ENCODE peak calls at places on chromosomes 1 and 21, in nine cellular contexts. One of them, this sample, is unnamed.

GRCh38 chr1:170307426-170307825 is 161.7 kb downstream of the NTMT2 start:
- DNase-seq in GM13977: no peak
- DNase-seq in left lung: no peak
- DNase-seq in mammary epithelial cell: peak
- DNase-seq in heart right ventricle: no peak
- DNase-seq in RWPE1: no peak
- DNase-seq in fibroblast of mammary gland: peak
- DNase-seq in colonic mucosa: no peak
- DNase-seq in stomach: no peak
- DNase-seq in this sample: no peak

GRCh38 chr1:41347276-41347675 is 14.0 kb upstream of the FOXO6 start:
- DNase-seq in GM13977: no peak
- DNase-seq in left lung: no peak
- DNase-seq in mammary epithelial cell: peak
- DNase-seq in heart right ventricle: no peak
- DNase-seq in RWPE1: no peak
- DNase-seq in fibroblast of mammary gland: no peak
- DNase-seq in colonic mucosa: no peak
- DNase-seq in stomach: no peak
- DNase-seq in this sample: no peak

GRCh38 chr1:205298191-205298994 is 23.2 kb downstream of the NUAK2 start:
- DNase-seq in GM13977: no peak
- DNase-seq in left lung: no peak
- DNase-seq in mammary epithelial cell: peak
- DNase-seq in heart right ventricle: no peak
- DNase-seq in RWPE1: peak
- DNase-seq in fibroblast of mammary gland: peak
- DNase-seq in colonic mucosa: no peak
- DNase-seq in stomach: no peak
- DNase-seq in this sample: peak

GRCh38 chr1:169091480-169091941 is 15.0 kb upstream of the ATP1B1 start:
- DNase-seq in GM13977: no peak
- DNase-seq in left lung: no peak
- DNase-seq in mammary epithelial cell: no peak
- DNase-seq in heart right ventricle: no peak
- DNase-seq in RWPE1: no peak
- DNase-seq in fibroblast of mammary gland: peak
- DNase-seq in colonic mucosa: no peak
- DNase-seq in stomach: no peak
- DNase-seq in this sample: no peak

GRCh38 chr1:178931843-178932551 is 61.1 kb upstream of the ANGPTL1 start:
- DNase-seq in GM13977: no peak
- DNase-seq in left lung: no peak
- DNase-seq in mammary epithelial cell: no peak
- DNase-seq in heart right ventricle: peak
- DNase-seq in RWPE1: no peak
- DNase-seq in fibroblast of mammary gland: peak
- DNase-seq in colonic mucosa: peak
- DNase-seq in stomach: no peak
- DNase-seq in this sample: no peak

GRCh38 chr1:91502882-91503184 is 2.2 kb downstream of the CDC7 start:
- DNase-seq in GM13977: peak
- DNase-seq in left lung: no peak
- DNase-seq in mammary epithelial cell: no peak
- DNase-seq in heart right ventricle: no peak
- DNase-seq in RWPE1: no peak
- DNase-seq in fibroblast of mammary gland: peak
- DNase-seq in colonic mucosa: no peak
- DNase-seq in stomach: no peak
- DNase-seq in this sample: no peak

GRCh38 chr1:220528049-220528678 is at the start of gene MARK1:
- DNase-seq in GM13977: peak
- DNase-seq in left lung: peak
- DNase-seq in mammary epithelial cell: peak
- DNase-seq in heart right ventricle: peak
- DNase-seq in RWPE1: peak
- DNase-seq in fibroblast of mammary gland: peak
- DNase-seq in colonic mucosa: peak
- DNase-seq in stomach: peak
- DNase-seq in this sample: peak

GRCh38 chr1:68321084-68321685 is 88.9 kb upstream of the WLS start:
- DNase-seq in GM13977: no peak
- DNase-seq in left lung: peak
- DNase-seq in mammary epithelial cell: no peak
- DNase-seq in heart right ventricle: peak
- DNase-seq in RWPE1: peak
- DNase-seq in fibroblast of mammary gland: no peak
- DNase-seq in colonic mucosa: peak
- DNase-seq in stomach: peak
- DNase-seq in this sample: peak

GRCh38 chr21:33643658-33644311 is 1.5 kb downstream of the ITSN1 start:
- DNase-seq in GM13977: no peak
- DNase-seq in left lung: no peak
- DNase-seq in mammary epithelial cell: peak
- DNase-seq in heart right ventricle: no peak
- DNase-seq in RWPE1: peak
- DNase-seq in fibroblast of mammary gland: peak
- DNase-seq in colonic mucosa: no peak
- DNase-seq in stomach: no peak
- DNase-seq in this sample: no peak

GRCh38 chr1:31396633-31397351 is 16.2 kb upstream of the SERINC2 start:
- DNase-seq in GM13977: no peak
- DNase-seq in left lung: no peak
- DNase-seq in mammary epithelial cell: peak
- DNase-seq in heart right ventricle: no peak
- DNase-seq in RWPE1: peak
- DNase-seq in fibroblast of mammary gland: peak
- DNase-seq in colonic mucosa: no peak
- DNase-seq in stomach: no peak
- DNase-seq in this sample: peak

GRCh38 chr1:40662864-40663263 is 2.6 kb downstream of the RIMS3 start:
- DNase-seq in GM13977: no peak
- DNase-seq in left lung: no peak
- DNase-seq in mammary epithelial cell: peak
- DNase-seq in heart right ventricle: no peak
- DNase-seq in RWPE1: peak
- DNase-seq in fibroblast of mammary gland: no peak
- DNase-seq in colonic mucosa: no peak
- DNase-seq in stomach: no peak
- DNase-seq in this sample: no peak

DNA sequence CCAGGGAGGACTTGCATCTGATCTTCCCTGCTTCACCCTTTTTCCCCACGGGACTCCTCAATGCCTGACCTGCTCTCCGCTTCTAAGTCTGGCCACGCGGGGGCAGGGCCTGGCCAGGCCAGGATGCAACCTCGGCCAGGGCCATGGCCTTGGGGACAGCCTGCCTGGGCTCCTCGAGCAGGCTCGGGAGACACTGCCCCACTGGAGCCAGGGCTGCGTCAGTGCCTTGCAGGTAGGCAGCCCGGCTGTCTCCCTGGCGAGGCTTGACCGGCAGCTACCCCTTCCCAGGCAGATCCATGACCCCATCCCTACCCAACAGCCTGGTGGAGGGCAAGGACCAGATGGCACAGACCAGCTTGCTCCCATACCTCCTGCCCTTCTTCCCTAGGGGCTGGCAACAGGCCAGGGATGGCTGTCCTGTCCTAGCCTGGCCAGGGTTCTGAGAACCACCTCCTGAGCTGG is 2.7 kb upstream of the PRDM16 start:
- DNase-seq in GM13977: no peak
- DNase-seq in left lung: peak
- DNase-seq in mammary epithelial cell: no peak
- DNase-seq in heart right ventricle: peak
- DNase-seq in RWPE1: no peak
- DNase-seq in fibroblast of mammary gland: no peak
- DNase-seq in colonic mucosa: no peak
- DNase-seq in stomach: peak
- DNase-seq in this sample: no peak
- TF ChIP-seq CTCF in GM13977: no peak
- TF ChIP-seq CTCF in left lung: peak
- TF ChIP-seq CTCF in mammary epithelial cell: no peak
- TF ChIP-seq CTCF in heart right ventricle: peak
- TF ChIP-seq CTCF in RWPE1: no peak
- TF ChIP-seq CTCF in fibroblast of mammary gland: no peak
- TF ChIP-seq CTCF in colonic mucosa: no peak
- TF ChIP-seq CTCF in stomach: no peak
- TF ChIP-seq CTCF in this sample: no peak

GRCh38 chr1:154584267-154584994 is 16.9 kb downstream of the CHRNB2 start:
- DNase-seq in GM13977: no peak
- DNase-seq in left lung: no peak
- DNase-seq in mammary epithelial cell: no peak
- DNase-seq in heart right ventricle: no peak
- DNase-seq in RWPE1: no peak
- DNase-seq in fibroblast of mammary gland: no peak
- DNase-seq in colonic mucosa: no peak
- DNase-seq in stomach: no peak
- DNase-seq in this sample: no peak
- TF ChIP-seq CTCF in GM13977: peak
- TF ChIP-seq CTCF in left lung: no peak
- TF ChIP-seq CTCF in mammary epithelial cell: no peak
- TF ChIP-seq CTCF in heart right ventricle: no peak
- TF ChIP-seq CTCF in RWPE1: no peak
- TF ChIP-seq CTCF in fibroblast of mammary gland: no peak
- TF ChIP-seq CTCF in colonic mucosa: no peak
- TF ChIP-seq CTCF in stomach: no peak
- TF ChIP-seq CTCF in this sample: no peak

DNA sequence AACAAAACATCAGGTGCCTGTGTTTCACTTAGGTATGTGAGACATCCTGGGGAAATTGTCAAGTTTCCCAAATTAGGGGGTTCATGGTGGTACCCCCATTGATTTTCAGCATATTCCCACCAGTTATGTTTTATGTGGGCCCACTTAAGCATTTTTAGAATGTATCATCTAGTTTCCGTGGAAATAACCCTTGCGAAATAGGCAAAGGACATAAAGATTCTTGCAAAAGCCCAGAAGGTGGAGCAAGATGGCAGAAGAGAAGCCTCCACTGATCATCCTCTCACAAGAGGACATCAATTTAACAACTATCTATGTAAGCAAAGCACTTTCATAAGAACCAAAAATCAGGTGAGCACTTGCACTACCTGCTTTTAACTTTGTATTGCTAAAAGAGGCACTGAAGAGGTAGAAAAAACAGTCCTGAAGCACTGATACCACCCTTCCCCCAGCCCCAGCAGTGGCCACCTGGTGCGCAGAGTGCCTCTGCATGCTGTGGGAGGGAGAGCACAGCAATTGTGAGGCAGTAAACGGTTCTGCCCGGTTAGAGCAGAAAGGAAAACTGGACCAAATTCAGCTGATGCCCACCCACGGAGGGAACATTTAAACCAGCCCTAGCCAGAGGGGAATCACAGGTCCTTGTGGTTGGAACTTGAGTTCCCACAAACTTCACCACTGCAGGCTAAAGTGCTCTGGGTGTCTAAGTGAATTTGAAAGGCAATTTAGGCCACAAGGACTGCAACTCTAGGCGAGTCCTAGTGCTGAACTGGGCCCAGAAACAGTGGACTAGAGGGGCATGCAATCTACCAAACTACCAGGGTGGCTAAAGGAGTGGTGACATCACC is 23.2 kb downstream of the MCOLN2 start:
- DNase-seq in GM13977: no peak
- DNase-seq in left lung: no peak
- DNase-seq in mammary epithelial cell: no peak
- DNase-seq in heart right ventricle: no peak
- DNase-seq in RWPE1: no peak
- DNase-seq in fibroblast of mammary gland: peak
- DNase-seq in colonic mucosa: no peak
- DNase-seq in stomach: no peak
- DNase-seq in this sample: no peak
- TF ChIP-seq CTCF in GM13977: peak
- TF ChIP-seq CTCF in left lung: no peak
- TF ChIP-seq CTCF in mammary epithelial cell: no peak
- TF ChIP-seq CTCF in heart right ventricle: no peak
- TF ChIP-seq CTCF in RWPE1: no peak
- TF ChIP-seq CTCF in fibroblast of mammary gland: peak
- TF ChIP-seq CTCF in colonic mucosa: no peak
- TF ChIP-seq CTCF in stomach: no peak
- TF ChIP-seq CTCF in this sample: no peak

GRCh38 chr1:212979340-212980122 is 29.2 kb downstream of the VASH2 start:
- DNase-seq in GM13977: peak
- DNase-seq in left lung: no peak
- DNase-seq in mammary epithelial cell: no peak
- DNase-seq in heart right ventricle: no peak
- DNase-seq in RWPE1: no peak
- DNase-seq in fibroblast of mammary gland: no peak
- DNase-seq in colonic mucosa: no peak
- DNase-seq in stomach: no peak
- DNase-seq in this sample: no peak

GRCh38 chr1:212981571-212982328 is 31.4 kb downstream of the VASH2 start:
- DNase-seq in GM13977: peak
- DNase-seq in left lung: no peak
- DNase-seq in mammary epithelial cell: no peak
- DNase-seq in heart right ventricle: no peak
- DNase-seq in RWPE1: no peak
- DNase-seq in fibroblast of mammary gland: no peak
- DNase-seq in colonic mucosa: no peak
- DNase-seq in stomach: peak
- DNase-seq in this sample: no peak

GRCh38 chr1:212977781-212978645 is 27.7 kb downstream of the VASH2 start:
- DNase-seq in GM13977: peak
- DNase-seq in left lung: no peak
- DNase-seq in mammary epithelial cell: no peak
- DNase-seq in heart right ventricle: no peak
- DNase-seq in RWPE1: no peak
- DNase-seq in fibroblast of mammary gland: no peak
- DNase-seq in colonic mucosa: no peak
- DNase-seq in stomach: peak
- DNase-seq in this sample: no peak

GRCh38 chr1:212981025-212981495 is 30.7 kb downstream of the VASH2 start:
- DNase-seq in GM13977: no peak
- DNase-seq in left lung: no peak
- DNase-seq in mammary epithelial cell: no peak
- DNase-seq in heart right ventricle: peak
- DNase-seq in RWPE1: no peak
- DNase-seq in fibroblast of mammary gland: no peak
- DNase-seq in colonic mucosa: peak
- DNase-seq in stomach: peak
- DNase-seq in this sample: no peak

DNA sequence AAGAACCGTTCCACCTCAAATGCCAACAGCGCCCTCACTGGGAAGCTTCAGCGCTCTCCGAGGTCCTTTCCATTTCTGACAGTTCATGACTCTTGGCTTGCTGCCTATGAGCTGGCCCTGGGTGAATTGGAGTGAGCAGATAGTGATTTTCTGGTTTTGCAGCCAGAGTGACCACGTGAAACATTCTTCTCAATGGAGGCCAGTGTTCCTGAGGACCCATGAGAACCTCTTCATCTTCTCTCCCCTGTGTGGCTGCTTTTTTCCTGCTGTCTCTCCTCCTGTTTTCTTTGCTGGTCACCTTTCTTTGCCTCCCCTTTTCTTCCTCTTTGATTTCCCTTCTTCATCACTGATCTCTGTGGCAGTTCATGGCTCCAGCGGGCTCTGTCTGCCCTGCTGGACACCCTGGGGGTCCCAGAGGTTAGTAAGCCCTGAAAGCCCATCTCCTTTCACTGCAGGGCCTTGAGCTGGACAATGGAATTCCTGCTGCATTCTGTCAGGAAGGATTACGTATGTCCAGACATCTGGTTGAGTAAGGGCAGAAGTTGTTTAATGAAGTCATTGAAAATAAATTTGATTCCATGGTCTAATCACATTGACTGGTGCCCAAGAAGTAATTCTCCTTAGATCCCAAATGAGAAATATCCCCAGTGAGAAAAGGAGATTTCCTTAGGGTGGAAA is 29.9 kb downstream of the VASH2 start:
- DNase-seq in GM13977: no peak
- DNase-seq in left lung: no peak
- DNase-seq in mammary epithelial cell: no peak
- DNase-seq in heart right ventricle: peak
- DNase-seq in RWPE1: no peak
- DNase-seq in fibroblast of mammary gland: peak
- DNase-seq in colonic mucosa: no peak
- DNase-seq in stomach: no peak
- DNase-seq in this sample: no peak
- TF ChIP-seq CTCF in GM13977: peak
- TF ChIP-seq CTCF in left lung: no peak
- TF ChIP-seq CTCF in mammary epithelial cell: no peak
- TF ChIP-seq CTCF in heart right ventricle: no peak
- TF ChIP-seq CTCF in RWPE1: no peak
- TF ChIP-seq CTCF in fibroblast of mammary gland: no peak
- TF ChIP-seq CTCF in colonic mucosa: no peak
- TF ChIP-seq CTCF in stomach: no peak
- TF ChIP-seq CTCF in this sample: no peak